ENCODE peak calls at places on chromosomes 13 and 19, in nine cellular contexts. Q, T, X, Z, N, J, I, A and C are unnamed samples.

GRCh38 chr13:110023729-110024645 is 237.6 kb upstream of the IRS2 start:
- DNase-seq in Z (no peak), J (no peak), X (no peak), Q (no peak), I (no peak), A (no peak), T (no peak), N (peak), C (no peak)

GRCh38 chr13:32883501-32883900 is 132.7 kb upstream of the KL start:
- DNase-seq in I (no peak), Q (no peak), Z (no peak), J (no peak), N (peak), X (no peak), T (no peak), A (no peak), C (no peak)

GRCh38 chr13:91946498-91947070 is 548.2 kb downstream of the GPC5 start:
- DNase-seq in N (peak), T (no peak), Z (no peak), X (no peak), Q (peak), A (peak), J (peak), I (no peak), C (no peak)

GRCh38 chr13:33015275-33015674 is 948 bp upstream of the KL start:
- DNase-seq in Q (no peak), T (no peak), X (no peak), J (no peak), Z (no peak), I (no peak), A (peak), N (no peak), C (no peak)

GRCh38 chr19:48424694-48425219 is 21.0 kb upstream of the GRWD1 start:
- DNase-seq in Q (no peak), T (peak), A (peak), N (peak), X (no peak), Z (no peak), I (no peak), J (no peak), C (no peak)

GRCh38 chr13:28412981-28413380 is 81.9 kb downstream of the FLT1 start:
- DNase-seq in N (no peak), A (no peak), X (no peak), J (no peak), I (no peak), T (no peak), Z (no peak), Q (no peak), C (no peak)

GRCh38 chr13:65302691-65303090 is 1927.4 kb downstream of the PCDH9 start:
- DNase-seq in Z (no peak), A (no peak), J (no peak), X (no peak), I (no peak), Q (no peak), T (no peak), N (no peak), C (no peak)

GRCh38 chr19:57241181-57241580 is 749 bp downstream of the ZNF805 start:
- DNase-seq in A (no peak), N (peak), T (no peak), I (no peak), X (no peak), Z (no peak), Q (peak), J (no peak), C (no peak)

GRCh38 chr13:19910336-19911072 is 47.1 kb upstream of the ZMYM5 start:
- DNase-seq in A (no peak), T (no peak), N (peak), I (peak), X (no peak), Q (peak), J (no peak), Z (no peak), C (no peak)

GRCh38 chr19:28103916-28104315 is 1109.0 kb downstream of the UQCRFS1 start:
- DNase-seq in X (no peak), Q (no peak), J (no peak), Z (no peak), I (no peak), T (no peak), A (no peak), N (no peak), C (no peak)

GRCh38 chr19:6060600-6061391 is 49.5 kb downstream of the RFX2 start:
- DNase-seq in I (no peak), Q (peak), T (no peak), X (peak), J (no peak), Z (no peak), A (no peak), N (peak), C (no peak)

GRCh38 chr19:17686592-17687042 is 1.5 kb downstream of the UNC13A start:
- DNase-seq in A (no peak), X (no peak), Z (no peak), N (no peak), T (no peak), J (peak), Q (no peak), I (no peak), C (no peak)

GRCh38 chr13:39941236-39941635 is 285.8 kb downstream of the COG6 start:
- DNase-seq in N (no peak), J (no peak), X (no peak), T (no peak), Q (no peak), A (no peak), I (no peak), Z (no peak), C (no peak)

GRCh38 chr19:5985098-5985783 is 7.3 kb upstream of the RANBP3 start:
- DNase-seq in T (no peak), N (peak), A (no peak), X (no peak), J (no peak), Z (no peak), Q (peak), I (no peak), C (no peak)

GRCh38 chr19:49468746-49469447 is 5.1 kb upstream of the FLT3LG start:
- DNase-seq in A (peak), I (peak), X (peak), J (no peak), T (no peak), Z (no peak), N (no peak), Q (no peak), C (peak)

GRCh38 chr19:4172861-4173473 is 9.4 kb downstream of the SIRT6 start:
- DNase-seq in J (no peak), A (no peak), Q (peak), T (no peak), N (peak), I (no peak), Z (peak), X (peak), C (no peak)

GRCh38 chr19:55692681-55693081 is 17.7 kb downstream of the EPN1 start:
- DNase-seq in N (no peak), I (no peak), X (no peak), Z (peak), T (no peak), J (no peak), A (no peak), Q (no peak), C (no peak)

GRCh38 chr13:110629735-110630134 is 14.4 kb downstream of the NAXD start:
- DNase-seq in Z (no peak), A (no peak), N (no peak), J (no peak), X (no peak), Q (no peak), I (no peak), T (no peak), C (no peak)

GRCh38 chr13:30551194-30551593 is 66.5 kb upstream of the USPL1 start:
- DNase-seq in Z (no peak), I (no peak), Q (peak), T (no peak), J (peak), N (peak), A (peak), X (no peak), C (no peak)

GRCh38 chr19:49613374-49613773 is 22.4 kb downstream of the PRR12 start:
- DNase-seq in Z (no peak), J (no peak), A (no peak), T (no peak), I (no peak), X (no peak), N (no peak), Q (no peak), C (no peak)

GRCh38 chr13:108213946-108214345 is 1.4 kb downstream of the LIG4 start:
- DNase-seq in J (no peak), Z (no peak), I (no peak), X (no peak), T (no peak), Q (peak), A (no peak), N (peak), C (peak)

GRCh38 chr13:29861694-29862110 is 11.3 kb upstream of the UBL3 start:
- DNase-seq in I (peak), N (peak), T (no peak), J (no peak), Z (no peak), Q (peak), A (no peak), X (no peak), C (no peak)

GRCh38 chr13:29562762-29563161 is 32.7 kb downstream of the SLC7A1 start:
- DNase-seq in Z (no peak), Q (no peak), A (no peak), X (no peak), I (no peak), T (no peak), N (no peak), J (no peak), C (no peak)

GRCh38 chr19:36128392-36128736 is 11.5 kb upstream of the CAPNS1 start:
- DNase-seq in Z (peak), Q (no peak), A (peak), X (no peak), I (no peak), J (no peak), N (no peak), T (no peak), C (no peak)

GRCh38 chr13:21033866-21034601 is 27.4 kb downstream of the LATS2 start:
- DNase-seq in Z (no peak), T (no peak), N (no peak), A (no peak), J (no peak), X (no peak), Q (peak), I (peak), C (no peak)

GRCh38 chr19:55579766-55580621 is 654 bp downstream of the ZNF579 start:
- DNase-seq in I (no peak), J (no peak), A (no peak), Q (peak), X (no peak), T (no peak), Z (no peak), N (peak), C (no peak)

GRCh38 chr13:30142502-30143211 is 164.7 kb downstream of the KATNAL1 start:
- DNase-seq in Q (peak), Z (no peak), A (no peak), X (no peak), N (peak), I (peak), J (no peak), T (no peak), C (no peak)

GRCh38 chr13:85666356-85666755 is 132.9 kb downstream of the SLITRK6 start:
- DNase-seq in I (no peak), T (no peak), A (no peak), X (no peak), Q (no peak), N (no peak), J (peak), Z (no peak), C (no peak)

GRCh38 chr13:90686438-90686837 is 661.0 kb upstream of the MIR17HG start:
- DNase-seq in T (no peak), I (peak), A (no peak), Q (peak), J (no peak), N (peak), X (no peak), Z (no peak), C (no peak)

GRCh38 chr13:42396501-42396900 is 124.5 kb downstream of the AKAP11 start:
- DNase-seq in Q (peak), T (no peak), I (no peak), J (no peak), N (no peak), X (peak), A (no peak), Z (no peak), C (no peak)

GRCh38 chr19:42412223-42412622 is 15.0 kb downstream of the LIPE start:
- DNase-seq in T (peak), J (no peak), A (no peak), X (no peak), Q (no peak), N (no peak), Z (peak), I (no peak), C (no peak)

GRCh38 chr13:79806821-79807220 is 325.9 kb downstream of the NDFIP2 start:
- DNase-seq in Q (no peak), N (no peak), Z (no peak), I (no peak), A (no peak), X (no peak), T (no peak), J (no peak), C (no peak)

GRCh38 chr19:10551698-10552301 is 8.1 kb downstream of the ATG4D start:
- DNase-seq in N (no peak), X (no peak), I (no peak), Z (no peak), Q (peak), J (no peak), T (no peak), A (peak), C (no peak)

GRCh38 chr13:46633416-46633815 is 80.4 kb downstream of the LRCH1 start:
- DNase-seq in A (no peak), T (no peak), I (no peak), J (no peak), Q (peak), X (no peak), Z (no peak), N (peak), C (no peak)

GRCh38 chr13:29513002-29513980 is 82.2 kb downstream of the SLC7A1 start:
- DNase-seq in T (no peak), I (no peak), Z (no peak), A (no peak), Q (peak), X (no peak), J (no peak), N (peak), C (no peak)

GRCh38 chr19:803686-804418 is 6.6 kb downstream of the PTBP1 start:
- DNase-seq in I (no peak), A (no peak), T (no peak), J (no peak), Q (no peak), N (no peak), Z (peak), X (no peak), C (no peak)